ENCODE peak calls at places on chromosome 7, in eight cellular contexts. G is adrenal gland, V is left ventricle myocardium inferior, A is mammary epithelial cell, J is spleen, Z is uterus, L is transverse colon, E is MM.1S. N is an unnamed sample.
A peak's percentile ranks its signal among the peaks of the same experiment; 100 is the strongest.

GRCh38 chr7:84924341-84924740 is 262.5 kb downstream of the SEMA3D start:
- DNase-seq in E (no peak), J (no peak), V (no peak), A (no peak), L (no peak), Z (no peak), G (no peak), N (no peak)

GRCh38 chr7:46848944-46849343 is 733.0 kb downstream of the TNS3 start:
- DNase-seq in J (no peak), A (no peak), L (no peak), Z (no peak), G (no peak), E (no peak), V (no peak), N (no peak)

GRCh38 chr7:106110885-106111670 is 1.0 kb downstream of the SYPL1 start:
- DNase-seq in L (no peak), V (no peak), A (no peak), Z (no peak), G (no peak), E (peak; percentile 47), J (no peak), N (no peak)

GRCh38 chr7:38329340-38329739 is 55.9 kb upstream of the TARP start:
- DNase-seq in G (no peak), V (no peak), E (no peak), Z (no peak), J (no peak), A (no peak), L (no peak), N (no peak)

GRCh38 chr7:85185355-85186082 is 1.3 kb downstream of the SEMA3D start:
- DNase-seq in A (peak; percentile 81), G (peak; percentile 39), L (peak; percentile 9), Z (no peak), V (peak; percentile 43), E (no peak), J (peak; percentile 79), N (peak; percentile 13)

GRCh38 chr7:137001041-137001440 is 132.6 kb downstream of the CHRM2 start:
- DNase-seq in V (no peak), A (no peak), E (no peak), J (no peak), G (no peak), L (no peak), Z (no peak), N (no peak)

GRCh38 chr7:134905375-134905774 is 80.9 kb upstream of the AGBL3 start:
- DNase-seq in V (peak; percentile 31), E (no peak), Z (peak; percentile 77), A (peak; percentile 82), L (peak; percentile 39), J (no peak), G (no peak), N (no peak)

GRCh38 chr7:95544174-95544573 is 52.1 kb downstream of the PDK4 start:
- DNase-seq in Z (no peak), A (no peak), L (no peak), G (no peak), J (no peak), V (no peak), E (no peak), N (no peak)

GRCh38 chr7:136140469-136140868 is 163.3 kb upstream of the MTPN start:
- DNase-seq in L (no peak), E (no peak), Z (no peak), A (no peak), V (no peak), J (no peak), G (no peak), N (no peak)

GRCh38 chr7:135991322-135991721 is 14.2 kb upstream of the MTPN start:
- DNase-seq in A (peak; percentile 36), G (no peak), J (no peak), Z (no peak), V (no peak), E (no peak), L (no peak), N (no peak)

GRCh38 chr7:51354897-51355296 is 38.3 kb upstream of the COBL start:
- DNase-seq in A (no peak), L (no peak), G (no peak), Z (no peak), E (no peak), J (no peak), V (no peak), N (no peak)

GRCh38 chr7:27961255-27961654 is 219.3 kb downstream of the JAZF1 start:
- DNase-seq in A (peak; percentile 72), Z (no peak), E (no peak), L (no peak), J (no peak), G (no peak), V (no peak), N (no peak)

GRCh38 chr7:78716876-78717275 is 736.6 kb downstream of the MAGI2 start:
- DNase-seq in E (no peak), J (no peak), G (no peak), L (no peak), V (no peak), A (no peak), Z (no peak), N (no peak)

GRCh38 chr7:127252736-127253288 is at the start of gene GRM8:
- DNase-seq in E (peak; percentile 52), V (peak; percentile 27), G (peak; percentile 36), A (peak; percentile 30), Z (peak; percentile 46), L (peak; percentile 47), J (peak; percentile 80), N (peak; percentile 44)

GRCh38 chr7:6393667-6394056 is 54.1 kb downstream of the DAGLB start:
- DNase-seq in J (peak; percentile 45), L (no peak), V (no peak), G (no peak), E (no peak), A (no peak), Z (no peak), N (no peak)

GRCh38 chr7:146053492-146053891 is 63.1 kb upstream of the CNTNAP2 start:
- DNase-seq in Z (no peak), E (no peak), L (no peak), G (no peak), J (no peak), A (no peak), V (no peak), N (no peak)

GRCh38 chr7:4078580-4078979 is 603.5 kb upstream of the FOXK1 start:
- DNase-seq in G (no peak), A (no peak), J (no peak), Z (no peak), V (no peak), E (no peak), L (no peak), N (no peak)

GRCh38 chr7:81882086-81882485 is 112.2 kb upstream of the HGF start:
- DNase-seq in L (no peak), J (no peak), Z (no peak), G (no peak), E (no peak), A (no peak), V (no peak), N (no peak)

GRCh38 chr7:16422100-16422430 is 727 bp upstream of the CRPPA start:
- DNase-seq in G (no peak), J (no peak), E (no peak), V (no peak), Z (no peak), L (no peak), A (no peak), N (no peak)

GRCh38 chr7:133633055-133633454 is 380.2 kb downstream of the EXOC4 start:
- DNase-seq in A (peak; percentile 88), V (no peak), Z (no peak), E (no peak), J (no peak), G (no peak), L (no peak), N (no peak)

GRCh38 chr7:27191716-27192545 is 6.9 kb upstream of the HOXA11 start:
- DNase-seq in E (no peak), A (no peak), G (no peak), Z (peak; percentile 84), V (no peak), J (no peak), L (peak; percentile 48), N (no peak)

DNA sequence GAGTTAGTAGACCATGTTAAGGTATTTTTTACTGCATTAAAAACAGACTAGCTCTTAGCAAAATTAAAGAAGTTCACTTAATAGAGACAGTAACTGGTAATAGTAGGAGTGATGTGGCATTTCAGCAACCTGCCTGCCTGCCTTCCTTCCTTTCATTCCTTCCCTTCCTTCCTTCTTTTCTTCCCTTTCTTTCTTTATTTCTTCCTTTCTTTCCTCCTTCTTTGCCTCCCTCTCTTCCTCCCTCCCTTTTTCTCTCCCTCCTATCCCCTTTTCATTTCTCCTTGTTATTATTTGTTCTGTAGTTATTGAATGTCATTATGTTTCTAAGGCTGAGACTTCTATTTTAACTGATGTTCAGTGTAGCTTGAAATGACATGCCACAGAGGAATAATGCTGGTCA is 146.5 kb upstream of the WNT16 start:
- DNase-seq in J (no peak), G (no peak), V (no peak), E (no peak), Z (no peak), L (no peak), A (no peak), N (no peak)
- H3K36me3 ChIP-seq in J (no peaks in the 10 kb centered on the region), G (no peaks in the 10 kb centered on the region), V (no peaks in the 10 kb centered on the region), E (no peaks in the 10 kb centered on the region), Z (no peaks in the 10 kb centered on the region), L (no peaks in the 10 kb centered on the region), A (no peaks in the 10 kb centered on the region), N (no peaks in the 10 kb centered on the region)

DNA sequence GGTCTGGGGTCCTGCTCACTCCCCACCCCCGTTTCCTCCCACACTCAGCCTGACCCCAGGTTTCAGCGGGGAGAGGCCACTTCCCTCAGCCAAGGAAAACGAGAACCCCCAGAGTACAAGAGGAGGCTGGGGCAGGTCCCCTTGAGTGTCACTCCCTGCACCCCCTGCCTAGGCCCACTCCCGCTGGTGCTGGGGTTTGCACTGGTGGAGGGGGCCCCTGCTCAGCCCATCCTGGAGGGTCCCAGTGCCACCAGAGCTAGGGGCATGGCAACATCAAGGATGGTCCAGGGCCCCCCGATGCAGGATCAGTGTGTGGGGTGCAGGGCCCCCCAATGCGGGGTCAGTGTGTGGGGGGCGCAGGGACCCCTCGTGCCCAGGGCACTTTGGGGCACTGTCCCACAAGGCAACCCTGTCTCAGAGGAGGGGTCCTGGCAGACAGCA is 70.5 kb upstream of the KCTD7 start:
- DNase-seq in E (no peak), V (no peak), A (no peak), L (no peak), Z (no peak), G (no peak), J (no peak), N (no peak)
- H3K36me3 ChIP-seq in E (no peaks in the 10 kb centered on the region), V (peaks cover 37% of the 10 kb centered on the region), A (peaks cover 8% of the 10 kb centered on the region), L (no peaks in the 10 kb centered on the region), Z (no peaks in the 10 kb centered on the region), G (peaks cover 13% of the 10 kb centered on the region), J (peaks cover 75% of the 10 kb centered on the region), N (no peaks in the 10 kb centered on the region)

GRCh38 chr7:143393267-143394041 is 12.3 kb downstream of the ZYX start:
- DNase-seq in J (no peak), E (no peak), L (no peak), V (no peak), A (no peak), G (no peak), Z (peak; percentile 44), N (peak; percentile 71)
- H3K36me3 ChIP-seq in J (peaks cover 50% of the 10 kb centered on the region), E (no peaks in the 10 kb centered on the region), L (no peaks in the 10 kb centered on the region), V (peaks cover 36% of the 10 kb centered on the region), A (peaks cover 34% of the 10 kb centered on the region), G (peaks cover 30% of the 10 kb centered on the region), Z (no peaks in the 10 kb centered on the region), N (no peaks in the 10 kb centered on the region)

DNA sequence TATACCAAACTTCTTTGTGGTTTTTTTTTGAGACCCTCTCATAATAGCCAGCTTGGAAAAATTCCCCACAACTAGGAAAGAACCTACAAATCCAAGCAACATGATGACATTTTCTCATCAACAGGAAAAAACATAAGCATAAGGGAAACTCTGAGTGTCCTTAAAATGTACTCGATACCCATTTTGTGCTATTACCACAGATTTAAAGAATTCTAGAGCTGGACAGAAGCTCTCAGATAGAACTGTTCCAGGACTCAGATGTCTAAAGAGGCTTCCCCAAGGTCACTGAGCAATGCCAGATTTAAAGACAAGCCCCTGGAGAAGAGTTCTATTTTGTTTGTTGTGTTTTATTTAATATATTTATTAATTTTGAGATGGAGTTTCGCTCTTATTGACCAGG is 214.9 kb upstream of the KLF14 start:
- DNase-seq in Z (no peak), V (no peak), E (no peak), J (no peak), L (no peak), G (no peak), A (no peak), N (no peak)
- H3K36me3 ChIP-seq in Z (no peaks in the 10 kb centered on the region), V (peaks cover 18% of the 10 kb centered on the region), E (peaks cover 2% of the 10 kb centered on the region), J (peaks cover 45% of the 10 kb centered on the region), L (no peaks in the 10 kb centered on the region), G (peaks cover 20% of the 10 kb centered on the region), A (peaks cover 20% of the 10 kb centered on the region), N (no peaks in the 10 kb centered on the region)